ENCODE peak calls at places on chromosomes 5 and 9, in four cellular contexts. S, Y, K and M are unnamed samples.
A peak's percentile ranks its signal among the peaks of the same experiment; 100 is the strongest.

GRCh38 chr5:124591583-124591982 is 154.9 kb downstream of the ZNF608 start:
- DNase-seq in S (no peak), Y (no peak), K (no peak), M (no peak)

GRCh38 chr5:181086410-181087229 is 44.3 kb downstream of the OR2V1 start:
- DNase-seq in S (no peak), Y (peak; percentile 27), K (no peak), M (no peak)

GRCh38 chr5:135426102-135427082 is 20.8 kb downstream of the DCANP1 start:
- DNase-seq in S (peak; percentile 80), Y (peak; percentile 61), K (no peak), M (no peak)

GRCh38 chr9:91814214-91814613 is 135.8 kb downstream of the ROR2 start:
- DNase-seq in S (no peak), Y (no peak), K (no peak), M (no peak)

GRCh38 chr9:87181670-87182069 is 234.4 kb upstream of the GAS1 start:
- DNase-seq in S (no peak), Y (no peak), K (no peak), M (no peak)

GRCh38 chr5:139468421-139468931 is 2.3 kb upstream of the SMIM33 start:
- DNase-seq in S (no peak), Y (no peak), K (no peak), M (no peak)

GRCh38 chr5:173878224-173878967 is 9.8 kb upstream of the CPEB4 start:
- DNase-seq in S (no peak), Y (no peak), K (no peak), M (peak; percentile 14)

GRCh38 chr9:21294325-21294724 is 10.8 kb downstream of the IFNA5 start:
- DNase-seq in S (no peak), Y (peak; percentile 86), K (no peak), M (no peak)

GRCh38 chr9:89668216-89668867 is 63.5 kb downstream of the GADD45G start:
- DNase-seq in S (no peak), Y (no peak), K (no peak), M (peak; percentile 52)

GRCh38 chr9:98356326-98356725 is 100.9 kb upstream of the TBC1D2 start:
- DNase-seq in S (no peak), Y (no peak), K (no peak), M (no peak)

GRCh38 chr9:105044458-105044857 is 116.5 kb upstream of the ABCA1 start:
- DNase-seq in S (no peak), Y (no peak), K (no peak), M (no peak)

GRCh38 chr5:173315495-173316352 is 12.5 kb downstream of the STC2 start:
- DNase-seq in S (peak; percentile 80), Y (peak; percentile 94), K (no peak), M (peak; percentile 24)

GRCh38 chr5:82821978-82822927 is 254.9 kb downstream of the TMEM167A start:
- DNase-seq in S (peak; percentile 24), Y (no peak), K (no peak), M (no peak)

GRCh38 chr5:147046226-147046625 is 167.7 kb upstream of the PPP2R2B start:
- DNase-seq in S (no peak), Y (no peak), K (no peak), M (no peak)

GRCh38 chr5:168867271-168867670 is 288.1 kb upstream of the PANK3 start:
- DNase-seq in S (peak; percentile 4), Y (no peak), K (no peak), M (no peak)

GRCh38 chr9:122827759-122828090 is 663 bp downstream of the PDCL start:
- DNase-seq in S (peak; percentile 65), Y (peak; percentile 50), K (no peak), M (no peak)

GRCh38 chr5:7418276-7418675 is 22.3 kb downstream of the ADCY2 start:
- DNase-seq in S (no peak), Y (no peak), K (no peak), M (no peak)

GRCh38 chr5:113232667-113233066 is 202.1 kb downstream of the TSSK1B start:
- DNase-seq in S (peak; percentile 28), Y (peak; percentile 56), K (no peak), M (no peak)

GRCh38 chr5:153209016-153209415 is 281.5 kb upstream of the GRIA1 start:
- DNase-seq in S (no peak), Y (no peak), K (no peak), M (no peak)

GRCh38 chr9:4196376-4196775 is 103.5 kb downstream of the GLIS3 start:
- DNase-seq in S (no peak), Y (peak; percentile 74), K (no peak), M (no peak)

GRCh38 chr9:108889649-108890067 is 27.6 kb downstream of the ACTL7A start:
- DNase-seq in S (peak; percentile 40), Y (peak; percentile 60), K (no peak), M (no peak)

GRCh38 chr9:136725612-136726011 is 13.2 kb downstream of the DIPK1B start:
- DNase-seq in S (peak; percentile 83), Y (no peak), K (no peak), M (no peak)

GRCh38 chr5:171574374-171574773 is 154.9 kb downstream of the FGF18 start:
- DNase-seq in S (no peak), Y (no peak), K (no peak), M (no peak)